ENCODE peak calls at places on chromosomes 3 and 15, in six cellular contexts. O is PC-3, G is PC-9, P is HFF-Myc, X is cardiac muscle cell, Z is fibroblast of lung. J is an unnamed sample.

GRCh38 chr3:190326930-190327329 is 4.7 kb upstream of the CLDN1 start:
- DNase-seq in O (peak), G (no peak), P (no peak), X (no peak), Z (peak), J (peak)

GRCh38 chr15:79195802-79196201 is 86.7 kb upstream of the ANKRD34C start:
- DNase-seq in O (no peak), G (no peak), P (no peak), X (no peak), Z (no peak), J (no peak)

GRCh38 chr15:29113336-29114276 is 156.0 kb downstream of the NSMCE3 start:
- DNase-seq in O (peak), G (no peak), P (no peak), X (no peak), Z (no peak), J (no peak)

GRCh38 chr3:58403513-58404109 is 30.0 kb downstream of the PDHB start:
- DNase-seq in O (no peak), G (no peak), P (no peak), X (no peak), Z (no peak), J (no peak)

GRCh38 chr3:27216955-27217552 is 152.1 kb downstream of the NEK10 start:
- DNase-seq in O (peak), G (peak), P (no peak), X (no peak), Z (peak), J (no peak)

GRCh38 chr3:46091971-46092703 is 64.9 kb upstream of the XCR1 start:
- DNase-seq in O (no peak), G (no peak), P (no peak), X (no peak), Z (no peak), J (no peak)

GRCh38 chr15:81330351-81331085 is 6.6 kb upstream of the STARD5 start:
- DNase-seq in O (no peak), G (no peak), P (no peak), X (no peak), Z (peak), J (no peak)

GRCh38 chr3:162892921-162893793 is 1396.5 kb downstream of the OTOL1 start:
- DNase-seq in O (no peak), G (no peak), P (no peak), X (no peak), Z (no peak), J (no peak)

GRCh38 chr3:182980204-182981037 is at the start of gene DCUN1D1:
- DNase-seq in O (peak), G (peak), P (peak), X (peak), Z (peak), J (peak)

GRCh38 chr15:66715736-66716667 is 14.0 kb downstream of the SMAD6 start:
- DNase-seq in O (no peak), G (no peak), P (no peak), X (no peak), Z (no peak), J (no peak)

GRCh38 chr3:76500746-76501275 is 539.1 kb upstream of the ROBO2 start:
- DNase-seq in O (peak), G (no peak), P (no peak), X (no peak), Z (peak), J (no peak)

GRCh38 chr15:97234841-97235240 is 725.7 kb upstream of the ARRDC4 start:
- DNase-seq in O (no peak), G (no peak), P (no peak), X (no peak), Z (no peak), J (no peak)

GRCh38 chr3:119604878-119605277 is 7.2 kb downstream of the PLA1A start:
- DNase-seq in O (peak), G (no peak), P (no peak), X (no peak), Z (peak), J (no peak)

GRCh38 chr15:70437089-70437488 is 326.3 kb downstream of the UACA start:
- DNase-seq in O (no peak), G (no peak), P (no peak), X (no peak), Z (no peak), J (no peak)

GRCh38 chr3:120559228-120560061 is 36.7 kb upstream of the NDUFB4 start:
- DNase-seq in O (peak), G (peak), P (peak), X (peak), Z (peak), J (peak)

GRCh38 chr3:144760831-144761230 is 789.2 kb downstream of the DIPK2A start:
- DNase-seq in O (no peak), G (no peak), P (no peak), X (peak), Z (no peak), J (no peak)

GRCh38 chr3:159126261-159127020 is 324.6 kb downstream of the MFSD1 start:
- DNase-seq in O (peak), G (no peak), P (no peak), X (no peak), Z (peak), J (no peak)

GRCh38 chr3:141940204-141940776 is 63.8 kb downstream of the ATP1B3 start:
- DNase-seq in O (peak), G (peak), P (peak), X (no peak), Z (peak), J (peak)

GRCh38 chr3:13615019-13615528 is 66.1 kb downstream of the FBLN2 start:
- DNase-seq in O (no peak), G (no peak), P (no peak), X (no peak), Z (no peak), J (no peak)

GRCh38 chr15:60358935-60359672 is 38.7 kb downstream of the ANXA2 start:
- DNase-seq in O (no peak), G (no peak), P (no peak), X (no peak), Z (peak), J (peak)

GRCh38 chr3:179969525-179969924 is 67.2 kb downstream of the PEX5L start:
- DNase-seq in O (peak), G (peak), P (no peak), X (no peak), Z (peak), J (peak)

GRCh38 chr3:128297401-128298138 is 144.3 kb downstream of the EEFSEC start:
- DNase-seq in O (peak), G (peak), P (no peak), X (peak), Z (no peak), J (peak)

GRCh38 chr3:197151562-197151961 is 121.9 kb upstream of the MELTF start:
- DNase-seq in O (peak), G (peak), P (peak), X (peak), Z (peak), J (peak)

GRCh38 chr3:42292009-42292408 is 26.0 kb upstream of the CCK start:
- DNase-seq in O (no peak), G (no peak), P (no peak), X (no peak), Z (no peak), J (no peak)

GRCh38 chr3:89353465-89353864 is 246.0 kb downstream of the EPHA3 start:
- DNase-seq in O (peak), G (peak), P (no peak), X (no peak), Z (peak), J (no peak)

GRCh38 chr3:151169262-151169661 is 33.8 kb downstream of the GPR171 start:
- DNase-seq in O (no peak), G (no peak), P (no peak), X (no peak), Z (no peak), J (peak)

GRCh38 chr15:78715439-78715838 is 74.4 kb upstream of the CHRNB4 start:
- DNase-seq in O (peak), G (no peak), P (no peak), X (no peak), Z (peak), J (no peak)

GRCh38 chr3:189038773-189039720 is 132.7 kb upstream of the TPRG1 start:
- DNase-seq in O (no peak), G (no peak), P (no peak), X (no peak), Z (no peak), J (no peak)

DNA sequence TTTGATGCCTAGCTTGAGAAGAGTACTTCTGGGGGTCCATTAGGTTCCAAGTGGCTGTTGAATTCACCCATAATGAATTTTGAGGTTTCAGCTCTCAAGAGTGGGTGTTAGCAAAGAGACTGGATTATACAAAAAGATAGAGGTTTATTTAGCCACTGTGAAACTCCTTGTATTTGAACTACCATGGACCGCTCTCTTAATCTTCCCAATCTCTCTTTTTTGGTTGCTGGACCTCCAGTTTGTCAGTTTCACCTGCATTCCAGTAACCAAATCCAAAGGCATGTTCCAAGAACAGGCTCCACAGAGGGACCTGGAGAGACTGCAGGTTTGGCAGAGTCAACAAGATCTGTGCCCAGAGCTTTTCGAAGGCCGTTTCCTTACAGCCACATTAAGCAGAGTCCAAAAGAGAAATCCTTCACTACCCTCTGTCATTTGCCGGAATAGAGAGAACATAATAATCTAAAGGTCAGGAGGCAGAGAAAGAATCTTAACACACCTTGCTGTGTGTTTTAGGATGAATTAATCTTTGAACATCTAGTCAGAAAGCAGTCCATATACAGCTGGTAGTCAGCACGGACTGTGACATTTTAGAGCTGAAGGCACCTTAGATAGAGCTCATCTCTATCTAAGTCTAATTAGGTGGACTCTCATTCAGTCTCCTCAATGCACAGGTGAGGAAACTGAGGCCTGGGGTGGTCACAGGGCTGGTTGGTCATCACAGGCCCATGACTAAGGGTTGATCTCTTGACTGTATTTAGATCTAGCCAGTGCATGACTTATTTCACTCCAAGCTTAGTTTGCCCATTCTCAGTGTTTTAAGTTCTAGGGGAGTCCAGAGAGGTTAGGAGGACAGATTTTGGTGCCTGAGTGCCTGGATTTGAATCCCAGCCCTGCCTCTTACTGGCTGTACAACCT is 1.3 kb downstream of the ABHD2 start:
- DNase-seq in O (no peak), G (no peak), P (no peak), X (no peak), Z (no peak), J (no peak)
- H3K4me3 ChIP-seq in O (peak), G (peak), P (peak), X (peak), Z (peak), J (no peak)

DNA sequence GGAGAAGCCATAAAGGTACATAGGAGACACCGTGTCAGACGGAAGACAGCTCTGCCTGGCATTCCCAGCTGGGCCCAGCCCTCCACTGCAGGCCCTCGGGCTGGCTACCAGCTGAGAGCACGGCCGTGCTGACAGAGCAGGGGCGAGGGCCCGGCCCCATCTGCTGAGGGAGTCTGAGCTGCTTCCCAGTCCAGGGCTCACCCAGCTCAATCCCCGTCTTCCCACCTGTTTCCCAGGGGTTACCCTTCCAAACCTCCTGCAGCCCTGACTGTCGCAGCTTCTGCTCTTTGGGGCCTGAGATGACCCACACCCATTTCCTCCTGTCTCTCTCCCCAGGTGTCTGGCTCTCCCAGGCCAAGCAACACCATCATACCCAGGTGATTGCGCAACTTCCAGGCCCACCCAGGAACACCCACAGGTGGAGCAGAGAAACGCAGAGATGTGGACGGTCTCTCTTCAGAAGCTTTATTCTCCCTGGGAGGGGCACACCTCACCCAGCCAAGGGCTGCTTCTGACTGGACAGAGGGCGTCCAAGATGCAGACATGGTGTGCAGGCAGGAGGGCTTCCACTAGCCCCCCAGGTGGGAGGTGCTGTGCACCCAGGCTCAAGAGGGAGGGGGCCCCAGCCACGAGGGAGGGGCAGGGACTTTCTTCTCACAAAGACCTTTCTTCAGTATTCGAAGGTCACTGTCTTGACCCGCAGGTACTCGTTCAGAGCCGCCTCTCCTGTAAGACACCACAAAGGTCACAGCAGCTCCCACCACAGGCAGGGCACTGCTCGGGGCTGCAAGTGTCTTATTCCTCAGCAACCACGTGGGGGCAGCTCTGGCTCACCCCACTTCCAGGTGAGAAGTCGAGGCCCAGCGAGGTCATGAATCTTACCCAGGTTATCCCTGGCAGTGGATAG is 19.4 kb upstream of the SLC41A3 start:
- DNase-seq in O (no peak), G (no peak), P (no peak), X (no peak), Z (no peak), J (no peak)
- TF ChIP-seq CTCF in O (no peak), G (peak), P (no peak), X (no peak), Z (no peak), J (no peak)

GRCh38 chr3:16180737-16181134 is 6.3 kb downstream of the GALNT15 start:
- DNase-seq in O (no peak), G (no peak), P (no peak), X (no peak), Z (no peak), J (no peak)
- H3K4me3 ChIP-seq in O (no peak), G (no peak), P (no peak), X (no peak), Z (no peak), J (no peak)

GRCh38 chr15:77135181-77135580 is 64.3 kb upstream of the TSPAN3 start:
- DNase-seq in O (no peak), G (no peak), P (no peak), X (no peak), Z (no peak), J (no peak)
- TF ChIP-seq CTCF in O (no peak), G (no peak), P (no peak), X (no peak), Z (no peak), J (no peak)

DNA sequence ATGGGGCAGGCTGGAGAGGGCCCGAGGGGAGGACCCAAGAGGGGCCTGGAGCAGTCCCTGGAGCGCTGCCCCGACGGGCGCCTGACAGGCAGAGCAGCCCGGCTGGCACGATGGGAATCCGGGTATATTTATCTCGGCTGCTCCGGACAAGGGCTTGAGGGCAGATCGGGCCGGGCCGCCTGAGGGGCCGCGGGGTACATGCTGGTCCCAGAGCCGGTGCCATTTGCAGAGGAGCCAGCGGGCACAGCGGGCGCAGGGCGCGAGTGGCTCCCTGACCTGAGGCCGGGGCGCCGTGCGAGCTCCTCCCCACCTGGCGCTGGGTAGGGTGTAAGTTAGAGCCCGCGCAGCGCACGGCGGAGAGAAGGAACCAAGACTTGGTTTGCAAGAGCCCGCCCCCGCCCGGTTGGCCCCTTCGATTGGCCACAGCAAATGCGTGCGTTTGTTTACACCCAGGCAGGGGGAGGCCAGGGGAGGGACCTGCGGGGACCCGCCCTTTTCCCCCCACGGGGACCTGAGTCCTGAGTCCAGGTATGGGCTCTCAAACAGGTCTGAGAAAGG is 727 bp downstream of the SLC38A3 start:
- DNase-seq in O (no peak), G (peak), P (no peak), X (peak), Z (peak), J (no peak)
- H3K4me3 ChIP-seq in O (no peak), G (no peak), P (no peak), X (peak), Z (no peak), J (no peak)

DNA sequence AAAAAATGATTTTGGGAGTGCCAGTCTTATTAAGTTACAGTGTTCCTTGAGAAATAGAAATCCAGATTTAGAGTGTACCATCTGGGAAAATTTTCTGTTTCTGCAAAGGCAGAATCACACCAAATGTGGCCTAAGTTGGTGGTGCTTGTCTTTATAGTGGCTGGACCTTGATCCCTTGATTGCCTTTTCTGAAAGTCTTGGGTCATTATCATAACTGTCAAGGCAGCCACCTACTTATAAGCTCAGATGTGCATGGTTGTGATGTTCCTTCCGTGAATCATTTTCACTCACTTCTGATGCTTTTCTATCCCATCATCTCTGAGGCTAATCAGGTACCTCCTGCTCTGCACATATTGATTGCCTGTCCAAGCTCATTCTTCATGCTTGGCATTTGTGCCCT is 20.1 kb downstream of the CMSS1 start:
- DNase-seq in O (no peak), G (no peak), P (no peak), X (no peak), Z (no peak), J (no peak)
- TF ChIP-seq CTCF in O (no peak), G (no peak), P (no peak), X (no peak), Z (no peak), J (no peak)

GRCh38 chr3:140403559-140403958 is 274.3 kb upstream of the TRIM42 start:
- DNase-seq in O (no peak), G (no peak), P (no peak), X (peak), Z (no peak), J (no peak)

GRCh38 chr3:140406655-140407054 is 271.2 kb upstream of the TRIM42 start:
- DNase-seq in O (no peak), G (no peak), P (no peak), X (no peak), Z (no peak), J (no peak)

DNA sequence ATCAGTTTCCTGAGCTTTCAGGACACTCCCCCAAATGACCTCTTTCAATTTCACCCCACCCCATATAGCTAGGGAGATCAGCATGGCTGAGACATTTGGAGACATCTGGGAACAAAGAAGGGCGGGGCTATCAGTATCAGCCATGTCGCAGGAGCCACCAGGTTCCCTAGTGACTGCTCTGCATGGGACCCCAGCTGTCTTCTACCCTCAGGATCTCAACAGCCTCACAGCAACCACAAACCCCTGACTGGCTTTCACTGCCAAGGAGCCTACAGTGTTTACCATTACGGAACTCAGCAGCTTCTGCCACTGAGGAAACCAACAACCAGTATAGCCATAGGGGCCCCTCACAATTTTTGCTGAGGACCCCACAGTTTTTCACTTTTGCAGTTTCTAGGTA is 269.6 kb upstream of the TRIM42 start:
- DNase-seq in O (no peak), G (no peak), P (no peak), X (no peak), Z (no peak), J (no peak)
- H3K4me3 ChIP-seq in O (no peak), G (no peak), P (no peak), X (no peak), Z (no peak), J (no peak)

GRCh38 chr3:172125053-172125452 is 85.7 kb downstream of the FNDC3B start:
- DNase-seq in O (no peak), G (no peak), P (no peak), X (no peak), Z (no peak), J (no peak)
- TF ChIP-seq CTCF in O (peak), G (no peak), P (no peak), X (no peak), Z (peak), J (no peak)